ENCODE peak calls at places on chromosomes 7 and 10, in six cellular contexts. One of them, this sample, is unnamed.

GRCh38 chr7:35905555-35905954 is 104.7 kb downstream of the SEPTIN7 start:
- DNase-seq in HCT116: no peak
- DNase-seq in transverse colon: no peak
- DNase-seq in brain microvascular endothelial cell: peak; percentile 48
- DNase-seq in IMR-90: peak; percentile 66
- DNase-seq in heart right ventricle: no peak
- DNase-seq in this sample: no peak

GRCh38 chr7:105218939-105219770 is 169.6 kb downstream of the SRPK2 start:
- DNase-seq in heart right ventricle: no peak
- DNase-seq in IMR-90: peak; percentile 66
- DNase-seq in HCT116: no peak
- DNase-seq in brain microvascular endothelial cell: no peak
- DNase-seq in transverse colon: no peak
- DNase-seq in this sample: no peak

GRCh38 chr10:13054844-13055243 is 45.1 kb upstream of the OPTN start:
- DNase-seq in HCT116: no peak
- DNase-seq in IMR-90: no peak
- DNase-seq in brain microvascular endothelial cell: no peak
- DNase-seq in transverse colon: no peak
- DNase-seq in heart right ventricle: no peak
- DNase-seq in this sample: no peak

GRCh38 chr7:158827411-158828342 is 1.6 kb downstream of the ESYT2 start:
- DNase-seq in transverse colon: no peak
- DNase-seq in HCT116: no peak
- DNase-seq in IMR-90: peak; percentile 40
- DNase-seq in heart right ventricle: no peak
- DNase-seq in brain microvascular endothelial cell: no peak
- DNase-seq in this sample: no peak

GRCh38 chr7:82044497-82045080 is 274.7 kb upstream of the HGF start:
- DNase-seq in brain microvascular endothelial cell: peak; percentile 45
- DNase-seq in HCT116: peak; percentile 23
- DNase-seq in heart right ventricle: peak; percentile 42
- DNase-seq in transverse colon: peak; percentile 14
- DNase-seq in IMR-90: peak; percentile 58
- DNase-seq in this sample: peak; percentile 19

GRCh38 chr10:12418000-12418399 is 68.7 kb downstream of the CAMK1D start:
- DNase-seq in transverse colon: no peak
- DNase-seq in heart right ventricle: no peak
- DNase-seq in brain microvascular endothelial cell: no peak
- DNase-seq in HCT116: no peak
- DNase-seq in IMR-90: peak; percentile 56
- DNase-seq in this sample: no peak

GRCh38 chr10:110918633-110919348 is at the start of gene BBIP1:
- DNase-seq in IMR-90: peak; percentile 100
- DNase-seq in brain microvascular endothelial cell: peak; percentile 100
- DNase-seq in heart right ventricle: no peak
- DNase-seq in HCT116: peak; percentile 100
- DNase-seq in transverse colon: no peak
- DNase-seq in this sample: peak; percentile 100

GRCh38 chr7:75878769-75879596 is at the start of gene RHBDD2:
- DNase-seq in HCT116: peak; percentile 79
- DNase-seq in transverse colon: peak; percentile 97
- DNase-seq in brain microvascular endothelial cell: peak; percentile 92
- DNase-seq in heart right ventricle: peak; percentile 96
- DNase-seq in IMR-90: peak; percentile 90
- DNase-seq in this sample: peak; percentile 83

GRCh38 chr7:152180587-152180986 is 155.1 kb downstream of the GALNT11 start:
- DNase-seq in brain microvascular endothelial cell: no peak
- DNase-seq in transverse colon: no peak
- DNase-seq in IMR-90: no peak
- DNase-seq in heart right ventricle: no peak
- DNase-seq in HCT116: no peak
- DNase-seq in this sample: no peak

GRCh38 chr7:13278020-13278419 is 590.6 kb downstream of the ARL4A start:
- DNase-seq in brain microvascular endothelial cell: no peak
- DNase-seq in HCT116: no peak
- DNase-seq in transverse colon: no peak
- DNase-seq in IMR-90: no peak
- DNase-seq in heart right ventricle: no peak
- DNase-seq in this sample: no peak

GRCh38 chr7:45699726-45700390 is 125.7 kb downstream of the ADCY1 start:
- DNase-seq in transverse colon: no peak
- DNase-seq in heart right ventricle: no peak
- DNase-seq in brain microvascular endothelial cell: no peak
- DNase-seq in HCT116: no peak
- DNase-seq in IMR-90: no peak
- DNase-seq in this sample: no peak

GRCh38 chr7:96093435-96093834 is 228.5 kb downstream of the SLC25A13 start:
- DNase-seq in brain microvascular endothelial cell: peak; percentile 73
- DNase-seq in IMR-90: peak; percentile 91
- DNase-seq in transverse colon: no peak
- DNase-seq in HCT116: no peak
- DNase-seq in heart right ventricle: no peak
- DNase-seq in this sample: peak; percentile 43

GRCh38 chr7:30705596-30705995 is 23.3 kb upstream of the CRHR2 start:
- DNase-seq in HCT116: no peak
- DNase-seq in transverse colon: no peak
- DNase-seq in brain microvascular endothelial cell: no peak
- DNase-seq in heart right ventricle: no peak
- DNase-seq in IMR-90: no peak
- DNase-seq in this sample: no peak

GRCh38 chr7:30703756-30704155 is 21.5 kb upstream of the CRHR2 start:
- DNase-seq in brain microvascular endothelial cell: no peak
- DNase-seq in heart right ventricle: no peak
- DNase-seq in transverse colon: no peak
- DNase-seq in HCT116: no peak
- DNase-seq in IMR-90: no peak
- DNase-seq in this sample: no peak

GRCh38 chr7:30706316-30706715 is 24.1 kb upstream of the CRHR2 start:
- DNase-seq in HCT116: no peak
- DNase-seq in heart right ventricle: no peak
- DNase-seq in IMR-90: no peak
- DNase-seq in transverse colon: no peak
- DNase-seq in brain microvascular endothelial cell: no peak
- DNase-seq in this sample: no peak

GRCh38 chr7:30706865-30707264 is 24.6 kb upstream of the CRHR2 start:
- DNase-seq in heart right ventricle: no peak
- DNase-seq in brain microvascular endothelial cell: no peak
- DNase-seq in transverse colon: no peak
- DNase-seq in IMR-90: no peak
- DNase-seq in HCT116: no peak
- DNase-seq in this sample: no peak

GRCh38 chr7:30705008-30705407 is 22.8 kb upstream of the CRHR2 start:
- DNase-seq in transverse colon: no peak
- DNase-seq in heart right ventricle: no peak
- DNase-seq in IMR-90: no peak
- DNase-seq in HCT116: no peak
- DNase-seq in brain microvascular endothelial cell: no peak
- DNase-seq in this sample: no peak
- TF ChIP-seq CTCF in transverse colon: no peak
- TF ChIP-seq CTCF in heart right ventricle: no peak
- TF ChIP-seq CTCF in IMR-90: no peak
- TF ChIP-seq CTCF in HCT116: no peak
- TF ChIP-seq CTCF in brain microvascular endothelial cell: no peak
- TF ChIP-seq CTCF in this sample: no peak

DNA sequence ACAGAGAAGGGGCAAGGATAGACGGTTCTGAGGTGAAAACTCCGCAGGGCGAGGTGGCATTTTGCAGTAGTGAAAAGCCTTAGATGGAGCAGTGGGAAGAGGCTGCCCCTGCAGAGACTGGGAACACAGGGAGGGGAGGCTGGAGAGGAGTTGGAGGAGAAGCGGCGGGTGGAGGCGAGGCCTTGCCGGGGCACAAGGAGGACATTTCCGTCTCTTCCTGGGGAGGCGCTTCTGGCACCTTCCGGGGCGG is 42.6 kb downstream of the LDB3 start:
- DNase-seq in heart right ventricle: no peak
- DNase-seq in brain microvascular endothelial cell: no peak
- DNase-seq in transverse colon: no peak
- DNase-seq in HCT116: no peak
- DNase-seq in IMR-90: no peak
- DNase-seq in this sample: no peak
- TF ChIP-seq CTCF in heart right ventricle: no peak
- TF ChIP-seq CTCF in brain microvascular endothelial cell: no peak
- TF ChIP-seq CTCF in transverse colon: no peak
- TF ChIP-seq CTCF in HCT116: peak; percentile 63
- TF ChIP-seq CTCF in IMR-90: no peak
- TF ChIP-seq CTCF in this sample: no peak

GRCh38 chr7:23864984-23865383 is 155.0 kb downstream of the STK31 start:
- DNase-seq in HCT116: no peak
- DNase-seq in transverse colon: no peak
- DNase-seq in IMR-90: peak; percentile 43
- DNase-seq in heart right ventricle: no peak
- DNase-seq in brain microvascular endothelial cell: peak; percentile 64
- DNase-seq in this sample: peak; percentile 14

GRCh38 chr7:23863209-23863798 is 153.3 kb downstream of the STK31 start:
- DNase-seq in brain microvascular endothelial cell: peak; percentile 29
- DNase-seq in IMR-90: peak; percentile 17
- DNase-seq in HCT116: peak; percentile 45
- DNase-seq in transverse colon: no peak
- DNase-seq in heart right ventricle: no peak
- DNase-seq in this sample: peak; percentile 7
- TF ChIP-seq CTCF in brain microvascular endothelial cell: peak; percentile 80
- TF ChIP-seq CTCF in IMR-90: peak; percentile 32
- TF ChIP-seq CTCF in HCT116: peak; percentile 82
- TF ChIP-seq CTCF in transverse colon: peak; percentile 40
- TF ChIP-seq CTCF in heart right ventricle: no peak
- TF ChIP-seq CTCF in this sample: peak; percentile 57

GRCh38 chr7:77760809-77761453 is 37.3 kb downstream of the TMEM60 start:
- DNase-seq in HCT116: no peak
- DNase-seq in IMR-90: no peak
- DNase-seq in brain microvascular endothelial cell: no peak
- DNase-seq in transverse colon: no peak
- DNase-seq in heart right ventricle: no peak
- DNase-seq in this sample: no peak

GRCh38 chr7:77753173-77753572 is 45.1 kb downstream of the TMEM60 start:
- DNase-seq in brain microvascular endothelial cell: no peak
- DNase-seq in transverse colon: no peak
- DNase-seq in heart right ventricle: no peak
- DNase-seq in HCT116: no peak
- DNase-seq in IMR-90: no peak
- DNase-seq in this sample: no peak

GRCh38 chr7:77759294-77759889 is 38.8 kb downstream of the TMEM60 start:
- DNase-seq in brain microvascular endothelial cell: peak; percentile 81
- DNase-seq in heart right ventricle: peak; percentile 73
- DNase-seq in HCT116: peak; percentile 57
- DNase-seq in transverse colon: peak; percentile 66
- DNase-seq in IMR-90: peak; percentile 76
- DNase-seq in this sample: peak; percentile 42

GRCh38 chr7:77752016-77752415 is 46.2 kb downstream of the TMEM60 start:
- DNase-seq in brain microvascular endothelial cell: no peak
- DNase-seq in heart right ventricle: no peak
- DNase-seq in transverse colon: no peak
- DNase-seq in IMR-90: no peak
- DNase-seq in HCT116: no peak
- DNase-seq in this sample: no peak

GRCh38 chr7:77757589-77757988 is 40.6 kb downstream of the TMEM60 start:
- DNase-seq in HCT116: no peak
- DNase-seq in brain microvascular endothelial cell: no peak
- DNase-seq in heart right ventricle: no peak
- DNase-seq in transverse colon: no peak
- DNase-seq in IMR-90: no peak
- DNase-seq in this sample: no peak
- TF ChIP-seq CTCF in HCT116: no peak
- TF ChIP-seq CTCF in brain microvascular endothelial cell: no peak
- TF ChIP-seq CTCF in heart right ventricle: no peak
- TF ChIP-seq CTCF in transverse colon: no peak
- TF ChIP-seq CTCF in IMR-90: no peak
- TF ChIP-seq CTCF in this sample: no peak

GRCh38 chr7:40483630-40484029 is 348.8 kb downstream of the SUGCT start:
- DNase-seq in HCT116: no peak
- DNase-seq in heart right ventricle: no peak
- DNase-seq in brain microvascular endothelial cell: no peak
- DNase-seq in transverse colon: no peak
- DNase-seq in IMR-90: no peak
- DNase-seq in this sample: no peak
- TF ChIP-seq CTCF in HCT116: no peak
- TF ChIP-seq CTCF in heart right ventricle: no peak
- TF ChIP-seq CTCF in brain microvascular endothelial cell: peak; percentile 33
- TF ChIP-seq CTCF in transverse colon: no peak
- TF ChIP-seq CTCF in IMR-90: peak; percentile 48
- TF ChIP-seq CTCF in this sample: no peak

DNA sequence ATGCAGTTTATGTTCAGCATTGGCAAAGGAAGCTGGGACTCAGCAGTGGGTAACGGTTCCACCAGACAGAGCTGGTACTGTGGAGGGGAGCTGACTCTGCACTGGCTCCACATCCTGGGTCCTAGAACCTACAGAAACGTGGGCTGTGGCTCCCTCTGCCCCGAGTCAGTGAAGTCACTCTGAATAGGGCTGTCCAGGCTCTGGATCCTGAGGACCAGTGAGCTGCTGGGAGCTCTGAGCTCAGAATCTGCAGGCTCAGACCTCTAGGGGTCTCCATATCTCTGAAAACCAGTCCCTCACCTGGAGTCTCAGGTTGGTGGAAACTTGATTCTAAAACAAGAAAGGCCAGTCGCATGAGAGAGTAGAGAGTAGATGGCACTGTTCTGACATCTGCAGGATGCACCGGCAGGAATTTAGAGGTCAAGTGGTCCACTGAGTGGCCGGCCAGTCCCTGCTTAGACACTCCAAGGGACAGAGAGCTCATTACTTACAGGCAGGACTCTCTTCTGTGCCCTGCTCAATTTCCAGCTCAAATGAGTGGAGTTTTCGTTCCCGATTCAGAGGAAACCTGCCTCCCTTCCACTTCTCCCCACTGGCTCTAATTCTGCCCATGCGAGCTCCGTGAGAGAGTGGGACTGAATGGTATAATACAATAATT is 18.6 kb downstream of the NPFFR1 start:
- DNase-seq in brain microvascular endothelial cell: no peak
- DNase-seq in HCT116: peak; percentile 64
- DNase-seq in heart right ventricle: no peak
- DNase-seq in transverse colon: no peak
- DNase-seq in IMR-90: no peak
- DNase-seq in this sample: no peak
- TF ChIP-seq CTCF in brain microvascular endothelial cell: peak; percentile 60
- TF ChIP-seq CTCF in HCT116: peak; percentile 64
- TF ChIP-seq CTCF in heart right ventricle: no peak
- TF ChIP-seq CTCF in transverse colon: no peak
- TF ChIP-seq CTCF in IMR-90: peak; percentile 5
- TF ChIP-seq CTCF in this sample: no peak

This sample was measured in AG09319.